ENCODE peak calls at places on chromosomes 16 and 17, in four cellular contexts. One of them, this sample, is unnamed.

GRCh38 chr16:77807071-77807470 is 18.7 kb downstream of the VAT1L start:
- DNase-seq in GM12878: no peak
- DNase-seq in H1: no peak
- DNase-seq in K562: no peak
- DNase-seq in this sample: no peak

GRCh38 chr17:6555331-6556120 is 829 bp downstream of the PITPNM3 start:
- DNase-seq in H1: no peak
- DNase-seq in K562: no peak
- DNase-seq in GM12878: no peak
- DNase-seq in this sample: peak

GRCh38 chr17:82966415-82966814 is 113.0 kb upstream of the METRNL start:
- DNase-seq in K562: no peak
- DNase-seq in H1: no peak
- DNase-seq in GM12878: no peak
- DNase-seq in this sample: no peak

GRCh38 chr16:76583466-76583865 is 306.3 kb downstream of the CNTNAP4 start:
- DNase-seq in K562: no peak
- DNase-seq in H1: no peak
- DNase-seq in GM12878: no peak
- DNase-seq in this sample: no peak

GRCh38 chr16:285146-286055 is 2.4 kb downstream of the PDIA2 start:
- DNase-seq in K562: no peak
- DNase-seq in H1: no peak
- DNase-seq in GM12878: no peak
- DNase-seq in this sample: no peak

GRCh38 chr17:30230596-30231125 is 4.8 kb downstream of the SLC6A4 start:
- DNase-seq in GM12878: no peak
- DNase-seq in K562: no peak
- DNase-seq in H1: no peak
- DNase-seq in this sample: no peak

GRCh38 chr17:4375039-4375748 is 8.7 kb upstream of the UBE2G1 start:
- DNase-seq in K562: no peak
- DNase-seq in H1: no peak
- DNase-seq in GM12878: peak
- DNase-seq in this sample: no peak

GRCh38 chr16:27083861-27084261 is 17.1 kb downstream of the C16orf82 start:
- DNase-seq in GM12878: no peak
- DNase-seq in K562: peak
- DNase-seq in H1: no peak
- DNase-seq in this sample: peak

GRCh38 chr16:17411263-17411662 is 59.5 kb downstream of the XYLT1 start:
- DNase-seq in H1: no peak
- DNase-seq in K562: no peak
- DNase-seq in GM12878: no peak
- DNase-seq in this sample: no peak

GRCh38 chr16:19071811-19072777 is 4.7 kb downstream of the COQ7 start:
- DNase-seq in K562: peak
- DNase-seq in H1: no peak
- DNase-seq in GM12878: no peak
- DNase-seq in this sample: peak

GRCh38 chr16:50360033-50360778 is 8.6 kb downstream of the BRD7 start:
- DNase-seq in GM12878: no peak
- DNase-seq in H1: no peak
- DNase-seq in K562: no peak
- DNase-seq in this sample: no peak
- H3K27ac ChIP-seq in GM12878: no peak
- H3K27ac ChIP-seq in H1: no peak
- H3K27ac ChIP-seq in K562: no peak
- H3K27ac ChIP-seq in this sample: peak

DNA sequence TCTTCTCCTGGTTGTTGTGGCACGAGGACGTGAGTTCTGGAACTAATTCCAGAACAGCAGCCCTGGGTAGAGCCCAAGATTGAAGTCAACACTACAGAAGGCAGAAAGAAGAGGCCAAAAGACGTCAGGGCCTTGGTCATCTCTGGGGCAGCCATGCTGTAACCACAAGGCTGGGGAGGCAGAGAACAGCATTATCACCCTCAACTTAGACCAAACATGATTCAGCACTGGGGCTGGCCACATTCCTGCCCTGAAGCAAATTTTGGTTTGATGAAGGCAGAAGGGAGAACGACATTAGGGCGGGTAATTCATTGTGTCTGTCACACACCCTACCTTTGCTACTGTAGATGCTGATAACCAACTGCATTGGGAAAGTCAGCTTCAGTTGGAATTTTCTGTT is 9.7 kb upstream of the ALOX15B start:
- DNase-seq in H1: no peak
- DNase-seq in GM12878: no peak
- DNase-seq in K562: no peak
- DNase-seq in this sample: no peak
- TF ChIP-seq CREB1 in H1: no peak
- TF ChIP-seq CREB1 in GM12878: no peak
- TF ChIP-seq CREB1 in K562: no peak
- TF ChIP-seq CREB1 in this sample: no peak

GRCh38 chr16:31868701-31869167 is 4.9 kb upstream of the ZNF267 start:
- DNase-seq in H1: no peak
- DNase-seq in K562: peak
- DNase-seq in GM12878: no peak
- DNase-seq in this sample: peak
- H3K4me3 ChIP-seq in H1: no peak
- H3K4me3 ChIP-seq in K562: no peak
- H3K4me3 ChIP-seq in GM12878: peak
- H3K4me3 ChIP-seq in this sample: no peak

GRCh38 chr16:4935231-4935855 is 1.6 kb downstream of the PPL start:
- DNase-seq in H1: no peak
- DNase-seq in K562: no peak
- DNase-seq in GM12878: no peak
- DNase-seq in this sample: no peak

GRCh38 chr16:4934591-4934990 is 2.4 kb downstream of the PPL start:
- DNase-seq in GM12878: no peak
- DNase-seq in K562: no peak
- DNase-seq in H1: no peak
- DNase-seq in this sample: no peak

GRCh38 chr16:4933871-4934395 is 3.0 kb downstream of the PPL start:
- DNase-seq in H1: no peak
- DNase-seq in K562: no peak
- DNase-seq in GM12878: no peak
- DNase-seq in this sample: no peak

GRCh38 chr16:4931381-4931780 is 5.6 kb downstream of the PPL start:
- DNase-seq in K562: no peak
- DNase-seq in GM12878: no peak
- DNase-seq in H1: no peak
- DNase-seq in this sample: no peak

GRCh38 chr16:4933433-4933832 is 3.5 kb downstream of the PPL start:
- DNase-seq in H1: no peak
- DNase-seq in K562: no peak
- DNase-seq in GM12878: no peak
- DNase-seq in this sample: no peak
- H3K27ac ChIP-seq in H1: no peak
- H3K27ac ChIP-seq in K562: no peak
- H3K27ac ChIP-seq in GM12878: no peak
- H3K27ac ChIP-seq in this sample: no peak

GRCh38 chr16:57289391-57290257 is 5.2 kb upstream of the PLLP start:
- DNase-seq in H1: no peak
- DNase-seq in GM12878: no peak
- DNase-seq in K562: no peak
- DNase-seq in this sample: no peak
- TF ChIP-seq CREB1 in H1: no peak
- TF ChIP-seq CREB1 in GM12878: no peak
- TF ChIP-seq CREB1 in K562: no peak
- TF ChIP-seq CREB1 in this sample: no peak

GRCh38 chr17:43906951-43907424 is 348 bp downstream of the MPP2 start:
- DNase-seq in GM12878: no peak
- DNase-seq in K562: no peak
- DNase-seq in H1: no peak
- DNase-seq in this sample: no peak

GRCh38 chr17:43907425-43907981 is at the start of gene MPP2:
- DNase-seq in K562: peak
- DNase-seq in H1: no peak
- DNase-seq in GM12878: no peak
- DNase-seq in this sample: peak

GRCh38 chr17:43905400-43905984 is 1.8 kb downstream of the MPP2 start:
- DNase-seq in H1: no peak
- DNase-seq in K562: no peak
- DNase-seq in GM12878: no peak
- DNase-seq in this sample: peak

GRCh38 chr17:43908111-43908721 is 880 bp upstream of the MPP2 start:
- DNase-seq in K562: peak
- DNase-seq in GM12878: no peak
- DNase-seq in H1: no peak
- DNase-seq in this sample: peak

DNA sequence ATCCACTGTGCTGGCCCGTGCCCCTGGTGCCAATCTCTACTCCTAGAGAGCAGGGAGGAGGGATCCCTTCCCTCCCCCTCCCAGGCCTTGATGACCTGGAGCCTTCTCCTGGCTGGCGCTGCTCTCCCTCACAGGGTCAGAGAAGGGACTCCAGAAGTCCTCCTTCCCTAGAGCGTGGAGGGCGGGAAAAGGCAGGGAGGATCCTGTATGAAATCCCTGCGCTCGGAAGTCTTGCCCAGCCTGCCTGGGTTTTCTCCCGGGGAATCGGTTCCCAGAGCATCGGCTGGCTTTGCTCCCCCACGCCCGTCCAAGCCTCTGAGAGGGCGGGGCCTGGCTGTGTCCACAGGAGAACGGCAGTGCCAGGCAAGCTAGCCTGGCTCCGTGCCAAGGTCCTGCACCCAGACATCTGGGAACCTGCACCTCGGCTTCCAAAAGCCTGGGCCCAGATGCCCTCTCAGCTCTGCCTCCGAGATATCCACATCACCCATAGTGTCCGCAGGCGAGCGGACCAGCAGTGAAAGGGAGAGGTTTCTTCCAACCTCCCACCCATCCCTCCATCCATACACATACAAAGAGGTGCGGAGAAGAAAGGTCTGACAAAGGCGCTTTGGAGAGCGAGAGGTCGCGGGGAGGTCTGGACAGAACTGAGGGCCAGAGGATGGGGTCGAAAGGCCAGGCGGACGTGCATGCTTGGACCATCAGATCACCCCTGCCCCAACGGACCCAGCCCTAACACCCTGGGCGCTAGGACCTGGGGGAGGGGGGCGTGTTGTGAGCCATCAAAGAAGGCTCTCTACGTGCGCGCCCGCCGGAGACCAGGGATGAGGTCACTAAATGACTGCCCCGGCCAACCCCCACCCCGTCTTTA is 1.1 kb downstream of the MPP2 start:
- DNase-seq in K562: peak
- DNase-seq in GM12878: no peak
- DNase-seq in H1: no peak
- DNase-seq in this sample: peak
- H3K4me3 ChIP-seq in K562: no peak
- H3K4me3 ChIP-seq in GM12878: no peak
- H3K4me3 ChIP-seq in H1: peak
- H3K4me3 ChIP-seq in this sample: peak

DNA sequence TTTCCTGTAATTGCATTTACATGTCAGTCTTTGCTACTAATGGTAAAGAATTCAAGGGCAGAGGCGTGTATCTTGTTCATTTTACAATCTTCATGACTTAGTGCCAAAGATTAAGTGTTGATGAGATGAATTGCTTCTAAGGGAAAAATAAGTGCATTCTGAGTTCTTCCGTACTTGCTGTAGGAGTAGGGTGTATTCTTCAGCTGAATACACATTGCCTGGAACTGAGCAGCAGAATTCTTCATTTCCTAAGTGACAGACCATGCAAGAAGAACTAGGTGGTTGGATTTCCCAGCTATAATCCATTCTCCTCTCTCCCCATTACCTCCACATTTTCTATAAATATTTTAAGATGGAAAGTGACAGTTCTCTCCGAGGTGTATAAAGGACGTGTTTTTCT is 104.8 kb downstream of the CACNG3 start:
- DNase-seq in H1: no peak
- DNase-seq in K562: no peak
- DNase-seq in GM12878: no peak
- DNase-seq in this sample: no peak
- H3K27ac ChIP-seq in H1: no peak
- H3K27ac ChIP-seq in K562: no peak
- H3K27ac ChIP-seq in GM12878: no peak
- H3K27ac ChIP-seq in this sample: no peak

DNA sequence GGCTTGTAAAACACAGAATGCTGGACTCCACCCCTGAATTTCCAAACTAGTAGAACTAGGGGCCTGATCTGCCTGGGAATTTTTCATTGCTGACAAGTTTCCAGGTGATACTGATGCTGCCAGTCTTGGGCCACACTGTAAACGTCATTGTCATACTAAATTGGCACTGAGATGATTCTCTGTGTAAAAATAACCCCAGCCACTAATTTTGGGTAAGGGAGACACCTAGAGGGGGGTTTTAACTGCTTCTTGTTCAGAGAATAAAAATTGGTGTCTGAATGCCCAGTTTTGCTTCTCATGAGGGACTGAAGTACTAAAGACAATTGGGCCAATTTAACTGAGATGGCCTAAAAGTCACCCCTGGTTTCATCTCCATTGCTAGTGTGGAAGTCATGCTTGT is 5.0 kb upstream of the CDH13 start:
- DNase-seq in H1: no peak
- DNase-seq in K562: no peak
- DNase-seq in GM12878: no peak
- DNase-seq in this sample: peak
- TF ChIP-seq CREB1 in H1: no peak
- TF ChIP-seq CREB1 in K562: no peak
- TF ChIP-seq CREB1 in GM12878: no peak
- TF ChIP-seq CREB1 in this sample: no peak

GRCh38 chr17:77235370-77236080 is 94.8 kb downstream of the SEC14L1 start:
- DNase-seq in H1: no peak
- DNase-seq in GM12878: peak
- DNase-seq in K562: no peak
- DNase-seq in this sample: no peak
- H3K4me3 ChIP-seq in H1: no peak
- H3K4me3 ChIP-seq in GM12878: no peak
- H3K4me3 ChIP-seq in K562: no peak
- H3K4me3 ChIP-seq in this sample: no peak

This sample was measured in GM23338.